ENCODE peak calls at places on chromosome 14, in five cellular contexts. M, Z, W, H and P are unnamed samples.

GRCh38 chr14:85572845-85573244 is 42.9 kb downstream of the FLRT2 start:
- DNase-seq in M (no peak), Z (no peak), W (no peak), H (no peak), P (no peak)

GRCh38 chr14:64510825-64511679 is 6.5 kb downstream of the ZBTB1 start:
- DNase-seq in M (peak; percentile 76), Z (peak; percentile 63), W (peak; percentile 89), H (no peak), P (peak; percentile 39)

GRCh38 chr14:68214431-68214830 is 394.9 kb downstream of the RAD51B start:
- DNase-seq in M (no peak), Z (no peak), W (peak; percentile 38), H (no peak), P (no peak)

GRCh38 chr14:58244556-58245387 is at the start of gene PSMA3:
- DNase-seq in M (peak; percentile 98), Z (peak; percentile 98), W (peak; percentile 98), H (peak; percentile 98), P (peak; percentile 97)

GRCh38 chr14:34250959-34251358 is 211.1 kb downstream of the SPTSSA start:
- DNase-seq in M (no peak), Z (peak; percentile 38), W (no peak), H (no peak), P (no peak)

GRCh38 chr14:52369305-52369781 is 55.2 kb downstream of the PTGER2 start:
- DNase-seq in M (no peak), Z (no peak), W (no peak), H (no peak), P (no peak)

GRCh38 chr14:77914073-77914721 is 114.3 kb downstream of the ADCK1 start:
- DNase-seq in M (no peak), Z (no peak), W (no peak), H (no peak), P (no peak)

GRCh38 chr14:58297412-58297761 is 968 bp upstream of the ARID4A start:
- DNase-seq in M (peak; percentile 33), Z (no peak), W (peak; percentile 73), H (no peak), P (no peak)

GRCh38 chr14:88013750-88014349 is 8.9 kb downstream of the GPR65 start:
- DNase-seq in M (peak; percentile 74), Z (peak; percentile 69), W (peak; percentile 87), H (peak; percentile 70), P (no peak)

GRCh38 chr14:29709490-29709889 is 218.2 kb downstream of the PRKD1 start:
- DNase-seq in M (no peak), Z (no peak), W (no peak), H (no peak), P (no peak)

GRCh38 chr14:101918125-101918989 is 46.0 kb upstream of the DYNC1H1 start:
- DNase-seq in M (no peak), Z (no peak), W (no peak), H (peak; percentile 11), P (no peak)

GRCh38 chr14:89091781-89092180 is 267.3 kb downstream of the TTC8 start:
- DNase-seq in M (no peak), Z (no peak), W (no peak), H (no peak), P (no peak)

GRCh38 chr14:26403760-26404159 is 194.1 kb downstream of the NOVA1 start:
- DNase-seq in M (no peak), Z (no peak), W (no peak), H (no peak), P (no peak)

GRCh38 chr14:101007004-101007614 is 103.6 kb upstream of the RTL1 start:
- DNase-seq in M (no peak), Z (no peak), W (no peak), H (no peak), P (no peak)

GRCh38 chr14:70641548-70642312 is at the start of gene TTC9:
- DNase-seq in M (peak; percentile 31), Z (no peak), W (no peak), H (peak; percentile 52), P (no peak)

GRCh38 chr14:45091696-45092095 is 7.8 kb downstream of the PRPF39 start:
- DNase-seq in M (no peak), Z (no peak), W (no peak), H (no peak), P (no peak)

GRCh38 chr14:106286697-106287290 is 760.4 kb downstream of the TMEM121 start:
- DNase-seq in M (no peak), Z (no peak), W (peak; percentile 66), H (no peak), P (no peak)

GRCh38 chr14:101826359-101826758 is 64.8 kb downstream of the PPP2R5C start:
- DNase-seq in M (no peak), Z (no peak), W (no peak), H (no peak), P (no peak)

GRCh38 chr14:69042309-69043006 is 63.4 kb upstream of the ACTN1 start:
- DNase-seq in M (no peak), Z (no peak), W (no peak), H (no peak), P (no peak)

GRCh38 chr14:28987516-28987915 is 220.9 kb downstream of the FOXG1 start:
- DNase-seq in M (no peak), Z (no peak), W (no peak), H (no peak), P (no peak)

GRCh38 chr14:100623557-100623956 is 36.3 kb upstream of the BEGAIN start:
- DNase-seq in M (no peak), Z (peak; percentile 7), W (no peak), H (no peak), P (no peak)

GRCh38 chr14:101124860-101125259 is 221.3 kb upstream of the RTL1 start:
- DNase-seq in M (peak; percentile 23), Z (no peak), W (no peak), H (peak; percentile 26), P (no peak)

GRCh38 chr14:75274899-75275569 is 3.6 kb upstream of the FOS start:
- DNase-seq in M (no peak), Z (peak; percentile 66), W (peak; percentile 64), H (no peak), P (peak; percentile 52)

GRCh38 chr14:91942128-91942527 is 5.4 kb downstream of the FBLN5 start:
- DNase-seq in M (no peak), Z (no peak), W (no peak), H (no peak), P (no peak)

GRCh38 chr14:22887990-22888378 is 5.0 kb downstream of the REM2 start:
- DNase-seq in M (no peak), Z (no peak), W (no peak), H (no peak), P (no peak)

GRCh38 chr14:90409209-90409730 is 12.4 kb downstream of the CALM1 start:
- DNase-seq in M (no peak), Z (peak; percentile 67), W (no peak), H (no peak), P (no peak)

GRCh38 chr14:52876311-52876710 is 74.5 kb downstream of the FERMT2 start:
- DNase-seq in M (no peak), Z (no peak), W (no peak), H (no peak), P (no peak)

DNA sequence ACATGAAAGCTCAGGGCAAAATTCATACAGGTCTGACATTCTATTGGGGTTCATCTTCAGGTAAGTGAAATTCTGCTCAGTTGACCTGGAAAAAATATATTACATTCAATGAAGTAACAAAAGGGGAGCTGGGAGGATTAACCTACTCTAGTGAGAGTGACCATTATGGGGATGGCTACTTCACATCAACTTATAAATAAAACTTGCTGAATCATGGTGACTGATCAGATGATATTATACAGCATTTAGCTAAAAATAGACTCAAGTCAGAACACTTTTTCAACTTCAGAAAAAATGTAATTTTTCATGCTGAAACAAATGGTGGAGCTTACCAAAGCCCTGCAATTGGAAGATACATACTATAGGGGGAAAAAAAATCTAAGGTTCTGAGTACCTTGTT is 800.2 kb downstream of the FSCB start:
- DNase-seq in M (no peak), Z (no peak), W (no peak), H (no peak), P (no peak)
- H3K27ac ChIP-seq in M (no peak overlapping the region), Z (no peak overlapping the region), W (no peak overlapping the region), H (no peak overlapping the region), P (no peak overlapping the region)

GRCh38 chr14:62629070-62629580 is 416.1 kb downstream of the KCNH5 start:
- DNase-seq in M (no peak), Z (no peak), W (no peak), H (no peak), P (no peak)

DNA sequence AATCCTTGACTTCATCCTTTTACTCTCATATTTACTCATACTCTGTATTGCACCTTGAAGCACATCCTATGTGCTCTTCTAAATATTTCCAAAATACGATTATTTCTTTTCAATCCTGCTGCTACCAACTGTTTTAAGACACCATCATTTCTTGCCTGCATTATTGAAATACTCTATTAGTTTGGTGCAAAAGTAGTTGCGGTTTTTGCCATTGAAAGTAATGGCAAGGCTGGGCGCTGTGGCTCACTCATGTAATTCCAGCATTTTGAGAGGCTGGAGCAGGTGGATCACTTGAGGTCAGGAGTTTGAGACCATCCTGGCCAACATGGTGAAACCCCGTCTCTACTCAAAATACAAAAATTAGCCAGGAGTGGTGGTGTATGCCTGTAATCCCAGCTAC is 412.5 kb downstream of the KCNH5 start:
- DNase-seq in M (no peak), Z (no peak), W (no peak), H (no peak), P (no peak)
- TF ChIP-seq CTCF in M (no peak), Z (no peak), W (no peak), H (no peak), P (no peak)

GRCh38 chr14:37602605-37603453 is 7.4 kb downstream of the TTC6 start:
- DNase-seq in M (no peak), Z (no peak), W (no peak), H (no peak), P (no peak)

GRCh38 chr14:37600880-37601741 is 5.7 kb downstream of the TTC6 start:
- DNase-seq in M (peak; percentile 58), Z (no peak), W (no peak), H (no peak), P (no peak)

GRCh38 chr14:37599527-37600368 is 4.3 kb downstream of the TTC6 start:
- DNase-seq in M (no peak), Z (no peak), W (no peak), H (no peak), P (no peak)

GRCh38 chr14:37603688-37604251 is 8.3 kb downstream of the TTC6 start:
- DNase-seq in M (no peak), Z (no peak), W (no peak), H (no peak), P (no peak)

DNA sequence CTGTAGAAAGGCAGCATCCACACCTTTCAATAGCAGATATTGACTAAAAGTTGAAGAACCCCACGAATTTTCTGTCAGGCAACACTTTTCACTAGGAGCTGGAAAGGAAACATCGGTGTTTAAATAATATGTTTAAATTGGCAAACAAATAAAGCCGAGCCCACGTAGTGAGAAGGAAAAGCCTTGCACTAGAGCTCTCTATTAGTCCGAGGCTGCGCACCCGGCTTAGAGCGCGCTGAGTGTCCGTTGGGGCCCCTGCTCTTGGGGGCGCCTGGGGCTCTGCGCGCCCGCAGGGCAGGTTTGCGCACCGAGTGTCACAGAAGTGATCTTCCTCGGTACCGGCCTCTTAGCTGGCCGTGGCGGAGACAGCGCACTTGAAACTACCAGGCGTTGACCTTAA is 6.4 kb downstream of the TTC6 start:
- DNase-seq in M (no peak), Z (no peak), W (no peak), H (no peak), P (no peak)
- H3K27me3 ChIP-seq in M (peaks cover 7% of the 10 kb centered on the region), Z (peaks cover 67% of the 10 kb centered on the region), W (peaks cover 10% of the 10 kb centered on the region), H (peaks cover 96% of the 10 kb centered on the region), P (peaks cover 76% of the 10 kb centered on the region)

GRCh38 chr14:93522221-93522620 is 91.5 kb downstream of the UNC79 start:
- DNase-seq in M (no peak), Z (no peak), W (no peak), H (no peak), P (no peak)

GRCh38 chr14:93525691-93526451 is 95.1 kb downstream of the UNC79 start:
- DNase-seq in M (no peak), Z (no peak), W (no peak), H (no peak), P (no peak)

GRCh38 chr14:93520053-93520607 is 89.4 kb downstream of the UNC79 start:
- DNase-seq in M (no peak), Z (no peak), W (no peak), H (no peak), P (no peak)
- H3K27ac ChIP-seq in M (no peak overlapping the region), Z (no peak overlapping the region), W (no peak overlapping the region), H (no peak overlapping the region), P (no peak overlapping the region)